ENCODE peak calls at places on chromosomes 6 and 20, in four cellular contexts. One of them, this sample, is unnamed.

GRCh38 chr20:58655328-58656094 is 4.4 kb downstream of the STX16 start:
- DNase-seq in ovary: no peak
- DNase-seq in GM23248: no peak
- DNase-seq in Peyer's patch: no peak
- DNase-seq in this sample: no peak

GRCh38 chr20:50575869-50576720 is 65.9 kb downstream of the PTPN1 start:
- DNase-seq in Peyer's patch: peak; percentile 70
- DNase-seq in GM23248: peak; percentile 79
- DNase-seq in ovary: peak; percentile 80
- DNase-seq in this sample: peak; percentile 77

GRCh38 chr6:33490198-33490597 is 35.8 kb downstream of the ZBTB9 start:
- DNase-seq in GM23248: no peak
- DNase-seq in Peyer's patch: no peak
- DNase-seq in ovary: no peak
- DNase-seq in this sample: no peak

GRCh38 chr6:5078121-5078695 is 6.9 kb upstream of the PPP1R3G start:
- DNase-seq in Peyer's patch: no peak
- DNase-seq in ovary: no peak
- DNase-seq in GM23248: peak; percentile 23
- DNase-seq in this sample: no peak

GRCh38 chr6:4612636-4613171 is 163.5 kb upstream of the CDYL start:
- DNase-seq in ovary: no peak
- DNase-seq in GM23248: peak; percentile 96
- DNase-seq in Peyer's patch: no peak
- DNase-seq in this sample: no peak

GRCh38 chr6:36516559-36516958 is 30.7 kb downstream of the STK38 start:
- DNase-seq in ovary: no peak
- DNase-seq in GM23248: no peak
- DNase-seq in Peyer's patch: peak; percentile 66
- DNase-seq in this sample: no peak

GRCh38 chr20:63369724-63370622 is 8.8 kb upstream of the CHRNA4 start:
- DNase-seq in GM23248: no peak
- DNase-seq in Peyer's patch: no peak
- DNase-seq in ovary: no peak
- DNase-seq in this sample: no peak

GRCh38 chr6:28118217-28118616 is 6.2 kb upstream of the ZSCAN16 start:
- DNase-seq in Peyer's patch: no peak
- DNase-seq in ovary: no peak
- DNase-seq in GM23248: no peak
- DNase-seq in this sample: no peak

GRCh38 chr6:139853302-139853992 is 479.0 kb upstream of the CITED2 start:
- DNase-seq in Peyer's patch: no peak
- DNase-seq in GM23248: peak; percentile 66
- DNase-seq in ovary: no peak
- DNase-seq in this sample: no peak

GRCh38 chr6:111588366-111588765 is 17.3 kb downstream of the TRAF3IP2 start:
- DNase-seq in Peyer's patch: no peak
- DNase-seq in GM23248: peak; percentile 56
- DNase-seq in ovary: no peak
- DNase-seq in this sample: no peak

GRCh38 chr6:108383967-108384366 is 89.1 kb downstream of the AFG1L start:
- DNase-seq in ovary: no peak
- DNase-seq in GM23248: no peak
- DNase-seq in Peyer's patch: no peak
- DNase-seq in this sample: no peak

GRCh38 chr6:7542878-7543394 is 1.5 kb downstream of the DSP start:
- DNase-seq in ovary: peak; percentile 40
- DNase-seq in GM23248: peak; percentile 96
- DNase-seq in Peyer's patch: peak; percentile 86
- DNase-seq in this sample: peak; percentile 85

GRCh38 chr6:104134876-104135275 is 724.8 kb downstream of the HACE1 start:
- DNase-seq in Peyer's patch: no peak
- DNase-seq in GM23248: no peak
- DNase-seq in ovary: no peak
- DNase-seq in this sample: no peak

GRCh38 chr6:5529733-5530132 is 268.4 kb downstream of the FARS2 start:
- DNase-seq in Peyer's patch: no peak
- DNase-seq in ovary: no peak
- DNase-seq in GM23248: peak; percentile 43
- DNase-seq in this sample: no peak

GRCh38 chr20:45822863-45823262 is 4.2 kb downstream of the TNNC2 start:
- DNase-seq in Peyer's patch: peak; percentile 78
- DNase-seq in GM23248: peak; percentile 75
- DNase-seq in ovary: no peak
- DNase-seq in this sample: peak; percentile 54

GRCh38 chr20:25274891-25275812 is 27.3 kb downstream of the PYGB start:
- DNase-seq in ovary: peak; percentile 24
- DNase-seq in GM23248: no peak
- DNase-seq in Peyer's patch: peak; percentile 51
- DNase-seq in this sample: peak; percentile 24

GRCh38 chr20:5784735-5785134 is 34.5 kb downstream of the SHLD1 start:
- DNase-seq in ovary: no peak
- DNase-seq in Peyer's patch: no peak
- DNase-seq in GM23248: no peak
- DNase-seq in this sample: no peak

GRCh38 chr6:43972179-43972914 is 154.9 kb downstream of the MRPL14 start:
- DNase-seq in Peyer's patch: peak; percentile 40
- DNase-seq in ovary: no peak
- DNase-seq in GM23248: peak; percentile 80
- DNase-seq in this sample: peak; percentile 23

GRCh38 chr6:42448391-42448790 is 3.3 kb downstream of the TRERF1 start:
- DNase-seq in GM23248: no peak
- DNase-seq in Peyer's patch: no peak
- DNase-seq in ovary: no peak
- DNase-seq in this sample: no peak

GRCh38 chr6:42449917-42450313 is 1.8 kb downstream of the TRERF1 start:
- DNase-seq in ovary: no peak
- DNase-seq in Peyer's patch: no peak
- DNase-seq in GM23248: peak; percentile 18
- DNase-seq in this sample: no peak

GRCh38 chr6:42450314-42451145 is 1.2 kb downstream of the TRERF1 start:
- DNase-seq in ovary: peak; percentile 50
- DNase-seq in GM23248: peak; percentile 61
- DNase-seq in Peyer's patch: no peak
- DNase-seq in this sample: no peak

GRCh38 chr6:42451146-42451594 is 556 bp downstream of the TRERF1 start:
- DNase-seq in GM23248: peak; percentile 50
- DNase-seq in Peyer's patch: peak; percentile 56
- DNase-seq in ovary: no peak
- DNase-seq in this sample: no peak

GRCh38 chr6:42448906-42449659 is 2.6 kb downstream of the TRERF1 start:
- DNase-seq in GM23248: no peak
- DNase-seq in ovary: no peak
- DNase-seq in Peyer's patch: no peak
- DNase-seq in this sample: no peak
- H3K4me1 ChIP-seq in GM23248: peaks cover 20% of the 10 kb centered on the region
- H3K4me1 ChIP-seq in ovary: peaks cover 5% of the 10 kb centered on the region
- H3K4me1 ChIP-seq in Peyer's patch: peaks cover 33% of the 10 kb centered on the region
- H3K4me1 ChIP-seq in this sample: peaks cover 31% of the 10 kb centered on the region

DNA sequence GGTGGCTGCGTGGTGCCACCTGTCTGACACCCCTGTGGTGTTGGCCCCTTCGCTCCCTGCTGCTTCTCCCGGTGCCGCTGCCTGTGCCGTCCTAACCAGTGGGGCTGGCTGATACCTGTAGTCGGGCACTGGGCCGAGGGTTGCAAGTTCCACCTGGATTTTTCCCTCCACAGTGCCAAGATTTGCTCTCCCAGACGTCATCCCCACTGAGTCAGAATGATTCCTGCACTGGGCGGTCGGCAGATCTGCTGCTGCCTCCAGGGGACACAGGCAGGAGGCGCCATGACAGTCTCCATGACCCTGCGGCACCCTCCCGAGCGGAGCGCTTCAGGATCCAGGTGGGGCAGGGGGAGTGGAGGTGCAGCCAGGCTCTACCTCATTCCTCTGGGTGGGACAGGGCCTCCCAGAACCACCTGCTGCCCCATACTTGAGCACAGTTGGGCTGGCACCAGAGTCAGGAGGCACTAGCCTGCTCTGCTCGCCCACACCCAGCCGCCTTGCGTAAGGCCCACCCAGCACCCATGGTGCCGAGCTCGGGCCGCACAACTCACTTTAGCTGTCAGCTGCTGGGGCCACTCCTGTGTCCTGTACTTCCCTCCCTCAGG is 60.2 kb downstream of the TCP11 start:
- DNase-seq in ovary: peak; percentile 29
- DNase-seq in GM23248: no peak
- DNase-seq in Peyer's patch: peak; percentile 42
- DNase-seq in this sample: no peak
- H3K4me1 ChIP-seq in ovary: no peaks in the 10 kb centered on the region
- H3K4me1 ChIP-seq in GM23248: no peaks in the 10 kb centered on the region
- H3K4me1 ChIP-seq in Peyer's patch: peaks cover 8% of the 10 kb centered on the region
- H3K4me1 ChIP-seq in this sample: peaks cover 19% of the 10 kb centered on the region

DNA sequence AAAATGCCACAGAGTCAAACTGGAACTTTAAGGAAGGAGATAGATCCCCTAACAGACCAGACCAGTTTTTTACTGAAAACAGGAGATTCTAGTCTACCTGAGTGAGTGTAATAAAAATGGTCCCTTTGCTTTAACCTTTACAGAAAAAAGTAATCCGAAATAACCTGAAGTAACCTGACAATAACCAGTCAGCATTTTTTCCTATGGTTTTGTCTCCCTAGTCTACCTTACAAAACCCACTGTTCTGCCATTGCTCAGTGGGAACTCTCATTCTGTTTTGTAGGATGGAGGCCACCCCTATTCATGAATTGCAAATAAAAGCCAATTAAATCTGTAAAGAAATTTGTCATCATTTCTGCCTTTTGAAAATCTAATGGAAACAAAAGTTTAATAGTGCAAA is 104.5 kb upstream of the RALGAPA2 start:
- DNase-seq in ovary: no peak
- DNase-seq in GM23248: no peak
- DNase-seq in Peyer's patch: no peak
- DNase-seq in this sample: no peak
- H3K4me1 ChIP-seq in ovary: peaks cover 2% of the 10 kb centered on the region
- H3K4me1 ChIP-seq in GM23248: no peaks in the 10 kb centered on the region
- H3K4me1 ChIP-seq in Peyer's patch: no peaks in the 10 kb centered on the region
- H3K4me1 ChIP-seq in this sample: no peaks in the 10 kb centered on the region

GRCh38 chr20:10466855-10467254 is 31.8 kb downstream of the SLX4IP start:
- DNase-seq in GM23248: no peak
- DNase-seq in ovary: no peak
- DNase-seq in Peyer's patch: no peak
- DNase-seq in this sample: no peak
- H3K4me1 ChIP-seq in GM23248: peaks cover 13% of the 10 kb centered on the region
- H3K4me1 ChIP-seq in ovary: peaks cover 8% of the 10 kb centered on the region
- H3K4me1 ChIP-seq in Peyer's patch: peaks cover 9% of the 10 kb centered on the region
- H3K4me1 ChIP-seq in this sample: peaks cover 41% of the 10 kb centered on the region

GRCh38 chr20:31705598-31706597 is 16.8 kb downstream of the BCL2L1 start:
- DNase-seq in ovary: no peak
- DNase-seq in GM23248: no peak
- DNase-seq in Peyer's patch: no peak
- DNase-seq in this sample: no peak
- H3K4me1 ChIP-seq in ovary: peaks cover 2% of the 10 kb centered on the region
- H3K4me1 ChIP-seq in GM23248: peaks cover 16% of the 10 kb centered on the region
- H3K4me1 ChIP-seq in Peyer's patch: peaks cover 69% of the 10 kb centered on the region
- H3K4me1 ChIP-seq in this sample: peaks cover 56% of the 10 kb centered on the region

This sample was measured in stomach.